ENCODE peak calls at places on chromosomes 1 and 21, in eight cellular contexts. F is hepatic stellate cell; V is stimulated activated CD8-positive, alpha-beta memory T cell treated with anti-CD3 and anti-CD28 coated beads, Interleukin-4, amount 100 ng/mL, for 4 hours; J is activated gamma-delta T cell; D is stomach; I is HEK293T; R is T follicular helper cell; Y is RWPE1. Z is an unnamed sample.

GRCh38 chr1:161706483-161707347 is at the start of gene FCRLA:
- DNase-seq in I (no peak), V (no peak), J (no peak), R (no peak), Y (peak; percentile 53), D (no peak), F (peak; percentile 63), Z (peak; percentile 40)

GRCh38 chr1:40980453-40981121 is 1.1 kb downstream of the CTPS1 start:
- DNase-seq in V (peak; percentile 9), D (peak; percentile 30), Y (peak; percentile 37), R (peak; percentile 25), J (peak; percentile 56), I (peak; percentile 22), F (no peak), Z (peak; percentile 48)

GRCh38 chr1:247824023-247824422 is at the start of gene OR14A16:
- DNase-seq in F (no peak), Y (no peak), V (no peak), I (no peak), J (no peak), R (no peak), D (no peak), Z (no peak)

GRCh38 chr1:10186453-10187319 is 23.7 kb upstream of the KIF1B start:
- DNase-seq in Y (no peak), D (no peak), I (no peak), V (no peak), F (no peak), J (no peak), R (no peak), Z (no peak)

GRCh38 chr1:26302733-26303405 is 3.6 kb downstream of the UBXN11 start:
- DNase-seq in Y (peak; percentile 37), F (peak; percentile 96), R (no peak), V (no peak), I (no peak), D (no peak), J (no peak), Z (no peak)

GRCh38 chr1:44333373-44333772 is 21.7 kb downstream of the ERI3 start:
- DNase-seq in Y (no peak), R (no peak), I (no peak), F (no peak), D (no peak), V (no peak), J (no peak), Z (no peak)

GRCh38 chr1:4690951-4691675 is 36.7 kb downstream of the AJAP1 start:
- DNase-seq in V (no peak), D (no peak), F (no peak), J (no peak), R (no peak), Y (peak; percentile 59), I (no peak), Z (no peak)

GRCh38 chr1:78229344-78229743 is 183.6 kb downstream of the GIPC2 start:
- DNase-seq in I (no peak), Y (peak; percentile 70), R (no peak), J (no peak), D (no peak), F (no peak), V (no peak), Z (no peak)

GRCh38 chr21:37503848-37504467 is 137.4 kb downstream of the DYRK1A start:
- DNase-seq in V (no peak), I (no peak), D (no peak), F (peak; percentile 50), R (no peak), Y (no peak), J (no peak), Z (no peak)

GRCh38 chr1:78369546-78369945 is 121.2 kb upstream of the PTGFR start:
- DNase-seq in J (no peak), F (no peak), D (no peak), V (no peak), R (no peak), I (no peak), Y (no peak), Z (no peak)

GRCh38 chr1:161038523-161039153 is at the start of gene TSTD1:
- DNase-seq in Y (peak; percentile 80), F (no peak), I (no peak), D (peak; percentile 80), J (peak; percentile 83), R (peak; percentile 80), V (peak; percentile 61), Z (peak; percentile 93)

GRCh38 chr1:215583185-215583692 is 16.1 kb downstream of the KCTD3 start:
- DNase-seq in F (no peak), I (no peak), D (peak; percentile 71), Y (peak; percentile 63), R (no peak), J (no peak), V (no peak), Z (no peak)

Z was measured in B cell.